ENCODE peak calls at places on chromosome 2, in eight cellular contexts. Q, B, Y, V, C, I, U and P are unnamed samples.

GRCh38 chr2:211085056-211085680 is 528.8 kb downstream of the CPS1 start:
- DNase-seq in C (no peak), V (no peak), U (no peak), I (no peak), Q (peak), Y (no peak), B (no peak), P (no peak)

GRCh38 chr2:206776432-206776831 is 11.0 kb downstream of the FASTKD2 start:
- DNase-seq in U (no peak), Q (no peak), I (no peak), B (no peak), Y (no peak), V (no peak), C (no peak), P (no peak)

GRCh38 chr2:30266051-30266621 is 34.8 kb downstream of the LBH start:
- DNase-seq in B (no peak), U (no peak), C (peak), V (no peak), Q (no peak), Y (no peak), I (peak), P (no peak)

GRCh38 chr2:142165790-142166189 is 35.0 kb upstream of the LRP1B start:
- DNase-seq in Y (no peak), U (no peak), B (peak), Q (peak), C (no peak), I (no peak), V (no peak), P (no peak)

GRCh38 chr2:10489842-10490555 is 41.9 kb upstream of the ODC1 start:
- DNase-seq in Q (no peak), B (no peak), U (no peak), C (peak), Y (peak), I (no peak), V (no peak), P (no peak)

GRCh38 chr2:224584111-224584764 is 925 bp downstream of the CUL3 start:
- DNase-seq in Y (no peak), B (no peak), I (no peak), Q (peak), U (no peak), C (peak), V (peak), P (no peak)

GRCh38 chr2:118576109-118576855 is 271.2 kb downstream of the EN1 start:
- DNase-seq in C (no peak), B (no peak), I (no peak), Y (no peak), Q (no peak), U (no peak), V (no peak), P (no peak)

GRCh38 chr2:88059979-88060906 is 4.7 kb upstream of the KRCC1 start:
- DNase-seq in U (no peak), V (no peak), C (no peak), Y (no peak), B (no peak), Q (peak), I (no peak), P (no peak)

GRCh38 chr2:101811226-101812015 is 113.9 kb downstream of the MAP4K4 start:
- DNase-seq in Q (no peak), V (no peak), Y (no peak), U (no peak), B (no peak), C (no peak), I (no peak), P (peak)